ENCODE peak calls at places on chromosomes 13 and 19, in six cellular contexts. L, G, U, H, N and O are unnamed samples.

GRCh38 chr13:41127746-41128145 is 4.9 kb downstream of the KBTBD6 start:
- DNase-seq in U (no peak), H (no peak), G (no peak), L (no peak), N (no peak), O (no peak)

GRCh38 chr13:93234459-93234858 is 7.9 kb downstream of the GPC6 start:
- DNase-seq in G (no peak), N (no peak), L (no peak), H (no peak), U (no peak), O (no peak)

GRCh38 chr13:99205621-99206220 is 5.1 kb downstream of the UBAC2 start:
- DNase-seq in G (peak; percentile 47), H (no peak), L (no peak), U (no peak), N (no peak), O (no peak)

GRCh38 chr19:21092107-21092506 is 10.1 kb downstream of the ZNF714 start:
- DNase-seq in L (peak; percentile 14), U (no peak), N (no peak), H (peak; percentile 18), G (no peak), O (no peak)

GRCh38 chr19:12611361-12611699 is 610 bp downstream of the ZNF791 start:
- DNase-seq in G (peak; percentile 83), L (peak; percentile 74), U (peak; percentile 57), N (peak; percentile 66), H (peak; percentile 90), O (peak; percentile 68)

GRCh38 chr19:54949412-54949811 is 2.1 kb upstream of the NLRP7 start:
- DNase-seq in G (no peak), U (no peak), N (no peak), L (no peak), H (no peak), O (no peak)

GRCh38 chr13:51681037-51681678 is 96.9 kb downstream of the WDFY2 start:
- DNase-seq in G (no peak), H (peak; percentile 72), L (peak; percentile 88), U (no peak), N (no peak), O (peak; percentile 65)

GRCh38 chr13:107099661-107100060 is 531.7 kb upstream of the ARGLU1 start:
- DNase-seq in G (no peak), L (peak; percentile 93), N (no peak), H (peak; percentile 50), U (no peak), O (peak; percentile 80)

GRCh38 chr13:113207890-113208423 is 512 bp downstream of the PCID2 start:
- DNase-seq in H (peak; percentile 77), L (peak; percentile 59), U (peak; percentile 50), N (peak; percentile 47), G (peak; percentile 70), O (peak; percentile 86)

GRCh38 chr13:73803997-73804396 is 330.2 kb downstream of the KLF12 start:
- DNase-seq in N (no peak), G (no peak), H (peak; percentile 47), U (no peak), L (peak; percentile 74), O (no peak)

GRCh38 chr13:73828811-73829210 is 305.4 kb downstream of the KLF12 start:
- DNase-seq in G (peak; percentile 29), N (no peak), H (no peak), U (no peak), L (no peak), O (no peak)

GRCh38 chr13:81406639-81407292 is 1065.8 kb upstream of the SPRY2 start:
- DNase-seq in U (no peak), H (no peak), G (peak; percentile 1), N (no peak), L (no peak), O (no peak)

GRCh38 chr13:25046274-25046984 is 49.5 kb upstream of the PABPC3 start:
- DNase-seq in H (peak; percentile 3), U (no peak), N (peak; percentile 53), L (no peak), G (peak; percentile 60), O (no peak)

GRCh38 chr13:44629465-44630183 is 53.5 kb upstream of the TSC22D1 start:
- DNase-seq in G (no peak), U (no peak), N (no peak), H (no peak), L (peak; percentile 74), O (peak; percentile 10)

GRCh38 chr13:37978680-37979079 is 109.1 kb upstream of the TRPC4 start:
- DNase-seq in U (no peak), H (no peak), N (no peak), G (no peak), L (no peak), O (no peak)

GRCh38 chr13:65856464-65856863 is 1373.7 kb downstream of the PCDH9 start:
- DNase-seq in U (no peak), G (no peak), N (no peak), H (peak; percentile 46), L (peak; percentile 80), O (no peak)

GRCh38 chr13:22211876-22212275 is 541.0 kb downstream of the FGF9 start:
- DNase-seq in U (no peak), L (no peak), G (no peak), H (no peak), N (no peak), O (no peak)

GRCh38 chr19:48333467-48334384 is 8.4 kb downstream of the EMP3 start:
- DNase-seq in H (peak; percentile 94), G (peak; percentile 95), N (peak; percentile 95), U (peak; percentile 71), L (peak; percentile 91), O (peak; percentile 96)

GRCh38 chr19:57075125-57075524 is 44.7 kb upstream of the USP29 start:
- DNase-seq in N (no peak), L (no peak), U (no peak), G (no peak), H (no peak), O (no peak)

GRCh38 chr19:16366433-16367268 is 42.0 kb downstream of the KLF2 start:
- DNase-seq in N (no peak), H (no peak), G (no peak), U (no peak), L (no peak), O (peak; percentile 23)
- H3K4me1 ChIP-seq in N (no peaks in the 10 kb centered on the region), H (no peaks in the 10 kb centered on the region), G (no peaks in the 10 kb centered on the region), U (no peaks in the 10 kb centered on the region), L (no peaks in the 10 kb centered on the region), O (no peaks in the 10 kb centered on the region)

GRCh38 chr19:8161135-8161646 is 11.8 kb upstream of the FBN3 start:
- DNase-seq in L (no peak), G (peak; percentile 75), H (no peak), U (no peak), N (peak; percentile 74), O (no peak)
- H2BK120ac ChIP-seq in L (no peak overlapping the region), G (no peak overlapping the region), H (no peak overlapping the region), U (no peak overlapping the region), N (no peak overlapping the region), O (no peak overlapping the region)

DNA sequence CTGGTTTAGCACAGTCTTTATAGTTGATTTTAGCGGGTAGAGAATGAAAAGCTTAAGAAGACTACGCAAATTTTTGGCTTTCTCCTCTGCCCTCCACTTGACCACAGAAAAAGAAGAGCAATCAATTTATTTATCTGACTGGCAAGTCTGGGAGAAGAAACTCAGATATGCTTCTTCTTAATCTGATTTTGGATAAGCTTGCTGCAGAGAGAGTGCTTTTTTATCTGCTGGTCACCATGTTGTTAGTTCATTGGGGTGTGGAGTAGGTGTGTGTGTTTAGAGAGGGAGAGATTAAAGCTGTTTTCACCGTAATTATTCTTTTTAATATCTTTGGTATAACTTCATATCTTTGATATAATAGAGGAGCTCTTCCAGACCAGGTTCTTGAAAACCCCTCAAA is 471.4 kb upstream of the SLC10A2 start:
- DNase-seq in N (no peak), L (no peak), H (no peak), U (no peak), G (peak; percentile 57), O (no peak)
- H3K4me1 ChIP-seq in N (no peaks in the 10 kb centered on the region), L (no peaks in the 10 kb centered on the region), H (no peaks in the 10 kb centered on the region), U (no peaks in the 10 kb centered on the region), G (peaks cover 4% of the 10 kb centered on the region), O (no peaks in the 10 kb centered on the region)

GRCh38 chr13:112073245-112074138 is 6.5 kb downstream of the SOX1 start:
- DNase-seq in U (peak; percentile 90), N (peak; percentile 83), L (no peak), G (peak; percentile 77), H (no peak), O (no peak)

GRCh38 chr13:112072531-112073244 is 5.7 kb downstream of the SOX1 start:
- DNase-seq in G (peak; percentile 88), L (no peak), U (peak; percentile 83), H (no peak), N (peak; percentile 90), O (no peak)

GRCh38 chr13:112071011-112071901 is 4.3 kb downstream of the SOX1 start:
- DNase-seq in N (no peak), G (no peak), H (no peak), U (no peak), L (no peak), O (no peak)

GRCh38 chr13:112071902-112072530 is 5.1 kb downstream of the SOX1 start:
- DNase-seq in N (no peak), L (no peak), H (no peak), U (no peak), G (no peak), O (no peak)

GRCh38 chr13:112074139-112074710 is 7.3 kb downstream of the SOX1 start:
- DNase-seq in H (no peak), N (no peak), U (no peak), L (no peak), G (no peak), O (no peak)
- H2BK120ac ChIP-seq in H (no peak overlapping the region), N (no peak overlapping the region), U (peak overlapping the region; percentile 20), L (no peak overlapping the region), G (no peak overlapping the region), O (no peak overlapping the region)

DNA sequence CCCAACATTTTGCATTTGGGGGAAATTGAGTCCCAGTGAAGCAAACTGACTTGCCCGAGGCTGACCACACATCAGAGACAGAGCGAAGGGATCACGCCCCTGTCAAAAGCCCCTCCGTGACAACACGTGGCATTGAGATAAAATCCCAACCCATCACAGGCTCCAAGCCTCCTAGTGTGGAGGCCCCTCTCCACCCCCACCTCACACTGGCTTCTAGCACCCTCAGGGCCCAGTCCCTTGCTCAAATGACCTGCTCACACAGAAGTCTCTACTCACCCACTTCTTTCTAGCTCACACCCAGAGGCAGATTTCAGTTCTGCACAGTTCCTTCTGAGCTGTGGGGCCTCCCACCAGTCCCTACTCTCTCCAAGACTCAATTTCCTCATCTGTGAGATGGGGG is 10.3 kb downstream of the HPN start:
- DNase-seq in U (no peak), L (no peak), N (no peak), G (no peak), H (no peak), O (no peak)
- H3K4me1 ChIP-seq in U (peaks cover 7% of the 10 kb centered on the region), L (no peaks in the 10 kb centered on the region), N (no peaks in the 10 kb centered on the region), G (no peaks in the 10 kb centered on the region), H (peaks cover 6% of the 10 kb centered on the region), O (no peaks in the 10 kb centered on the region)

GRCh38 chr19:47240561-47240960 is 9.6 kb upstream of the BBC3 start:
- DNase-seq in H (no peak), U (no peak), G (no peak), N (no peak), L (no peak), O (no peak)
- H2BK120ac ChIP-seq in H (peak overlapping the region; percentile 90), U (peak overlapping the region; percentile 31), G (no peak overlapping the region), N (no peak overlapping the region), L (peak overlapping the region; percentile 63), O (peak overlapping the region; percentile 85)

GRCh38 chr19:39397360-39398296 is 6.5 kb downstream of the MED29 start:
- DNase-seq in U (no peak), N (peak; percentile 90), H (peak; percentile 90), L (peak; percentile 76), G (peak; percentile 89), O (peak; percentile 85)
- H3K4me1 ChIP-seq in U (peaks cover 14% of the 10 kb centered on the region), N (peaks cover 4% of the 10 kb centered on the region), H (peaks cover 20% of the 10 kb centered on the region), L (peaks cover 20% of the 10 kb centered on the region), G (peaks cover 12% of the 10 kb centered on the region), O (peaks cover 25% of the 10 kb centered on the region)

GRCh38 chr13:30022256-30022655 is 171.8 kb upstream of the UBL3 start:
- DNase-seq in G (no peak), U (no peak), H (no peak), N (no peak), L (no peak), O (peak; percentile 16)
- H2BK120ac ChIP-seq in G (no peak overlapping the region), U (no peak overlapping the region), H (no peak overlapping the region), N (no peak overlapping the region), L (peak overlapping the region; percentile 23), O (peak overlapping the region; percentile 87)